ENCODE peak calls at places on chromosomes 6 and 20, in five cellular contexts. Z, N, P, R and X are unnamed samples.

GRCh38 chr6:139777202-139777970 is 402.9 kb upstream of the CITED2 start:
- DNase-seq in P (no peak), N (no peak), Z (no peak), R (no peak), X (no peak)

GRCh38 chr20:1417273-1417672 is 24.4 kb upstream of the FKBP1A start:
- DNase-seq in N (peak; percentile 92), R (peak; percentile 50), Z (no peak), P (no peak), X (peak; percentile 40)

GRCh38 chr20:32911355-32911754 is 52.6 kb downstream of the EFCAB8 start:
- DNase-seq in R (no peak), N (no peak), Z (no peak), P (no peak), X (peak; percentile 56)

GRCh38 chr20:35871311-35871771 is 83.0 kb downstream of the SCAND1 start:
- DNase-seq in P (no peak), Z (no peak), N (peak; percentile 46), R (peak; percentile 74), X (peak; percentile 31)

GRCh38 chr6:9690388-9690787 is 724.5 kb downstream of the TFAP2A start:
- DNase-seq in N (no peak), R (no peak), Z (no peak), P (no peak), X (no peak)

GRCh38 chr20:34389206-34389953 is 26.3 kb downstream of the ITCH start:
- DNase-seq in P (no peak), Z (no peak), N (peak; percentile 33), R (no peak), X (peak; percentile 39)

GRCh38 chr6:26534681-26535465 is 3.3 kb upstream of the HMGN4 start:
- DNase-seq in P (no peak), N (no peak), Z (no peak), R (no peak), X (no peak)

GRCh38 chr6:43940071-43940392 is 170.0 kb downstream of the VEGFA start:
- DNase-seq in P (no peak), R (no peak), Z (no peak), N (no peak), X (no peak)

GRCh38 chr6:159908535-159908934 is 17.7 kb downstream of the MAS1 start:
- DNase-seq in N (no peak), R (no peak), P (no peak), Z (no peak), X (no peak)

GRCh38 chr6:125722886-125723285 is 26.5 kb upstream of the HEY2 start:
- DNase-seq in Z (no peak), N (no peak), P (no peak), R (no peak), X (no peak)

GRCh38 chr20:23412026-23412425 is 9.3 kb downstream of the NAPB start:
- DNase-seq in R (no peak), Z (no peak), P (no peak), N (peak; percentile 23), X (no peak)

GRCh38 chr6:47188588-47189021 is 121.1 kb downstream of the TNFRSF21 start:
- DNase-seq in Z (no peak), P (no peak), N (peak; percentile 75), R (peak; percentile 27), X (no peak)

GRCh38 chr20:34058831-34059230 is 53.2 kb downstream of the EIF2S2 start:
- DNase-seq in P (no peak), N (no peak), Z (no peak), R (no peak), X (no peak)

GRCh38 chr20:25040438-25040831 is 17.5 kb downstream of the ACSS1 start:
- DNase-seq in N (peak; percentile 41), P (no peak), R (peak; percentile 31), Z (no peak), X (peak; percentile 57)

GRCh38 chr20:19212524-19213502 is at the start of gene SLC24A3:
- DNase-seq in Z (peak; percentile 43), N (peak; percentile 59), R (peak; percentile 19), P (peak; percentile 54), X (peak; percentile 62)

GRCh38 chr6:81857812-81858211 is 105.3 kb upstream of the TENT5A start:
- DNase-seq in N (no peak), Z (no peak), P (no peak), R (no peak), X (no peak)

GRCh38 chr6:18741741-18742140 is 354.6 kb downstream of the RNF144B start:
- DNase-seq in P (no peak), R (no peak), N (no peak), Z (no peak), X (no peak)

GRCh38 chr20:14723614-14724013 is 386.2 kb upstream of the FLRT3 start:
- DNase-seq in R (no peak), N (no peak), Z (no peak), P (no peak), X (no peak)

GRCh38 chr6:37489697-37490336 is 9.9 kb downstream of the CCDC167 start:
- DNase-seq in R (no peak), P (no peak), Z (no peak), N (peak; percentile 20), X (peak; percentile 37)

GRCh38 chr6:139295906-139296305 is 4.1 kb upstream of the TXLNB start:
- DNase-seq in R (no peak), N (no peak), Z (no peak), P (no peak), X (no peak)

GRCh38 chr6:14638932-14639875 is 521.6 kb downstream of the CD83 start:
- DNase-seq in Z (no peak), N (peak; percentile 17), R (no peak), P (peak; percentile 31), X (peak; percentile 7)

GRCh38 chr6:26125015-26125690 is 37.9 kb downstream of the HFE start:
- DNase-seq in P (no peak), Z (peak; percentile 25), R (no peak), N (no peak), X (peak; percentile 48)

GRCh38 chr6:89596484-89596883 is 42.1 kb downstream of the LYRM2 start:
- DNase-seq in Z (no peak), N (no peak), R (no peak), P (no peak), X (peak; percentile 26)

GRCh38 chr6:158060447-158061360 is 79.0 kb downstream of the SYNJ2 start:
- DNase-seq in P (no peak), Z (no peak), R (peak; percentile 59), N (peak; percentile 97), X (no peak)

GRCh38 chr6:159931112-159931511 is 37.8 kb upstream of the IGF2R start:
- DNase-seq in R (no peak), P (no peak), Z (peak; percentile 14), N (no peak), X (no peak)

GRCh38 chr20:45798935-45799642 is 7.3 kb downstream of the DNTTIP1 start:
- DNase-seq in R (no peak), Z (peak; percentile 64), N (peak; percentile 64), P (peak; percentile 68), X (peak; percentile 92)

GRCh38 chr6:107668826-107669474 is 155.2 kb downstream of the SCML4 start:
- DNase-seq in R (no peak), Z (peak; percentile 38), N (no peak), P (no peak), X (no peak)

GRCh38 chr20:63980317-63980805 is 571 bp upstream of the PRPF6 start:
- DNase-seq in N (no peak), P (no peak), Z (no peak), R (no peak), X (no peak)

GRCh38 chr6:130749402-130749801 is 77.8 kb upstream of the SMLR1 start:
- DNase-seq in R (no peak), N (peak; percentile 5), Z (peak; percentile 0), P (no peak), X (peak; percentile 8)

GRCh38 chr6:17705428-17705777 is 1.3 kb downstream of the NUP153 start:
- DNase-seq in N (peak; percentile 87), P (peak; percentile 44), Z (no peak), R (peak; percentile 38), X (peak; percentile 36)

GRCh38 chr6:90078513-90079289 is 184.4 kb downstream of the GJA10 start:
- DNase-seq in Z (peak; percentile 76), N (no peak), R (no peak), P (no peak), X (no peak)

GRCh38 chr6:134063121-134063965 is 10.9 kb upstream of the SLC2A12 start:
- DNase-seq in Z (no peak), P (peak; percentile 31), R (peak; percentile 18), N (no peak), X (no peak)

GRCh38 chr6:159467473-159468041 is 225.5 kb downstream of the SOD2 start:
- DNase-seq in Z (no peak), P (no peak), R (no peak), N (peak; percentile 36), X (no peak)